ENCODE peak calls at places on chromosomes 6 and 20, in four cellular contexts. N, G, F and L are unnamed samples.
A peak's percentile ranks its signal among the peaks of the same experiment; 100 is the strongest.

GRCh38 chr6:6333498-6333897 is 13.0 kb upstream of the F13A1 start:
- DNase-seq in F (no peak), N (no peak), G (no peak), L (no peak)

GRCh38 chr6:42158011-42158410 is 15.2 kb upstream of the GUCA1A start:
- DNase-seq in F (no peak), G (no peak), N (no peak), L (no peak)

GRCh38 chr6:131136021-131136847 is 967 bp downstream of the AKAP7 start:
- DNase-seq in G (peak; percentile 18), N (no peak), F (no peak), L (no peak)

GRCh38 chr6:9957330-9957729 is 457.5 kb downstream of the TFAP2A start:
- DNase-seq in G (no peak), N (no peak), F (no peak), L (no peak)

GRCh38 chr20:43985121-43985520 is 70.5 kb downstream of the TOX2 start:
- DNase-seq in G (no peak), F (no peak), N (no peak), L (no peak)

GRCh38 chr6:130810307-130811030 is 16.7 kb upstream of the SMLR1 start:
- DNase-seq in F (no peak), N (no peak), G (no peak), L (no peak)

GRCh38 chr6:44674226-44675155 is 287.0 kb downstream of the CDC5L start:
- DNase-seq in N (no peak), G (no peak), F (no peak), L (no peak)

GRCh38 chr6:11890849-11891248 is 112.2 kb upstream of the ADTRP start:
- DNase-seq in F (no peak), G (no peak), N (no peak), L (no peak)

GRCh38 chr6:17278289-17279061 is 2.7 kb upstream of the RBM24 start:
- DNase-seq in F (no peak), G (no peak), N (no peak), L (no peak)

GRCh38 chr6:56357616-56358373 is 110.4 kb upstream of the COL21A1 start:
- DNase-seq in N (no peak), F (no peak), G (no peak), L (no peak)

GRCh38 chr6:29708432-29709177 is 14.6 kb upstream of the HLA-F start:
- DNase-seq in G (no peak), F (peak; percentile 72), N (no peak), L (no peak)

GRCh38 chr6:104714796-104715195 is 144.9 kb downstream of the HACE1 start:
- DNase-seq in N (no peak), G (no peak), F (no peak), L (no peak)

GRCh38 chr6:16421462-16421960 is 183.1 kb downstream of the GMPR start:
- DNase-seq in G (no peak), N (no peak), F (no peak), L (no peak)

GRCh38 chr6:56091159-56091869 is 156.1 kb downstream of the COL21A1 start:
- DNase-seq in G (no peak), F (no peak), N (peak; percentile 59), L (no peak)

GRCh38 chr6:151036869-151037680 is 171.6 kb downstream of the MTHFD1L start:
- DNase-seq in N (no peak), F (no peak), G (no peak), L (no peak)

GRCh38 chr6:38154731-38155130 is 335.2 kb downstream of the ZFAND3 start:
- DNase-seq in F (no peak), N (no peak), G (no peak), L (no peak)

GRCh38 chr6:35586542-35586941 is 73.8 kb upstream of the TULP1 start:
- DNase-seq in F (no peak), G (no peak), N (no peak), L (no peak)

GRCh38 chr20:47493175-47493953 is 8.3 kb upstream of the NCOA3 start:
- DNase-seq in F (peak; percentile 15), G (peak; percentile 37), N (peak; percentile 53), L (peak; percentile 55)

GRCh38 chr6:160139420-160139851 is 17.8 kb downstream of the SLC22A1 start:
- DNase-seq in N (no peak), F (no peak), G (peak; percentile 65), L (no peak)

GRCh38 chr6:116971959-116972358 is 94.9 kb downstream of the RFX6 start:
- DNase-seq in F (no peak), N (peak; percentile 76), G (peak; percentile 13), L (no peak)

GRCh38 chr6:44045672-44046015 is 81.6 kb downstream of the MRPL14 start:
- DNase-seq in N (no peak), G (no peak), F (no peak), L (no peak)

GRCh38 chr6:166824880-166825250 is 131.5 kb downstream of the RNASET2 start:
- DNase-seq in F (no peak), G (no peak), N (no peak), L (no peak)

GRCh38 chr20:4412216-4412615 is 309.5 kb upstream of the PRND start:
- DNase-seq in F (no peak), G (no peak), N (no peak), L (no peak)

GRCh38 chr6:53426544-53427270 is 78.0 kb upstream of the ELOVL5 start:
- DNase-seq in N (no peak), F (no peak), G (no peak), L (no peak)

GRCh38 chr20:34049897-34050695 is 56.4 kb downstream of the RALY start:
- DNase-seq in G (no peak), F (no peak), N (no peak), L (no peak)

GRCh38 chr6:45115696-45116095 is 212.4 kb upstream of the RUNX2 start:
- DNase-seq in N (no peak), F (no peak), G (no peak), L (no peak)

GRCh38 chr6:18270216-18270615 is 5.9 kb upstream of the DEK start:
- DNase-seq in F (no peak), N (no peak), G (no peak), L (no peak)

GRCh38 chr6:61711849-61712248 is 574.2 kb downstream of the KHDRBS2 start:
- DNase-seq in G (no peak), N (no peak), F (no peak), L (no peak)

GRCh38 chr6:122692175-122692598 is 82.0 kb downstream of the PKIB start:
- DNase-seq in G (no peak), N (no peak), F (no peak), L (no peak)

GRCh38 chr6:46637145-46637544 is 15.5 kb downstream of the CYP39A1 start:
- DNase-seq in G (no peak), N (no peak), F (no peak), L (no peak)

GRCh38 chr6:153024401-153025017 is 22.0 kb upstream of the MTRF1L start:
- DNase-seq in N (peak; percentile 58), G (peak; percentile 34), F (no peak), L (peak; percentile 24)

GRCh38 chr20:14622796-14623195 is 285.4 kb upstream of the FLRT3 start:
- DNase-seq in F (no peak), N (no peak), G (peak; percentile 34), L (no peak)

GRCh38 chr20:23048283-23049200 is 930 bp downstream of the THBD start:
- DNase-seq in G (peak; percentile 76), N (peak; percentile 67), F (no peak), L (peak; percentile 74)

GRCh38 chr20:63563186-63563935 is 9.4 kb downstream of the FNDC11 start:
- DNase-seq in N (no peak), G (no peak), F (no peak), L (no peak)

GRCh38 chr20:19397676-19398075 is 185.2 kb downstream of the SLC24A3 start:
- DNase-seq in G (no peak), F (no peak), N (no peak), L (no peak)

GRCh38 chr6:15077964-15078363 is 167.9 kb upstream of the JARID2 start:
- DNase-seq in G (no peak), N (no peak), F (no peak), L (peak; percentile 75)